ENCODE peak calls at places on chromosome 17, in four cellular contexts. One of them, this sample, is unnamed.

GRCh38 chr17:44607836-44608690 is 48.2 kb upstream of the MEIOC start:
- DNase-seq in astrocyte of the cerebellum: no peak
- DNase-seq in neural crest cell: no peak
- DNase-seq in endodermal cell: peak
- DNase-seq in this sample: no peak

GRCh38 chr17:49585422-49586027 is 9.9 kb downstream of the NXPH3 start:
- DNase-seq in astrocyte of the cerebellum: no peak
- DNase-seq in neural crest cell: no peak
- DNase-seq in endodermal cell: peak
- DNase-seq in this sample: no peak

GRCh38 chr17:80899402-80900268 is 92.0 kb upstream of the CHMP6 start:
- DNase-seq in astrocyte of the cerebellum: no peak
- DNase-seq in neural crest cell: peak
- DNase-seq in endodermal cell: peak
- DNase-seq in this sample: peak

GRCh38 chr17:63490321-63490720 is 13.5 kb downstream of the ACE start:
- DNase-seq in astrocyte of the cerebellum: no peak
- DNase-seq in neural crest cell: no peak
- DNase-seq in endodermal cell: peak
- DNase-seq in this sample: no peak

GRCh38 chr17:62704381-62704971 is 77.0 kb downstream of the MRC2 start:
- DNase-seq in astrocyte of the cerebellum: no peak
- DNase-seq in neural crest cell: peak
- DNase-seq in endodermal cell: peak
- DNase-seq in this sample: no peak

GRCh38 chr17:15920758-15921239 is 24.1 kb upstream of the ADORA2B start:
- DNase-seq in astrocyte of the cerebellum: peak
- DNase-seq in neural crest cell: no peak
- DNase-seq in endodermal cell: no peak
- DNase-seq in this sample: no peak

GRCh38 chr17:34054495-34054894 is 200.6 kb upstream of the CCL2 start:
- DNase-seq in astrocyte of the cerebellum: no peak
- DNase-seq in neural crest cell: no peak
- DNase-seq in endodermal cell: no peak
- DNase-seq in this sample: no peak

GRCh38 chr17:67519801-67520251 is 142.7 kb downstream of the PITPNC1 start:
- DNase-seq in astrocyte of the cerebellum: no peak
- DNase-seq in neural crest cell: no peak
- DNase-seq in endodermal cell: peak
- DNase-seq in this sample: no peak

GRCh38 chr17:56038136-56038535 is 115.1 kb upstream of the ANKFN1 start:
- DNase-seq in astrocyte of the cerebellum: no peak
- DNase-seq in neural crest cell: no peak
- DNase-seq in endodermal cell: no peak
- DNase-seq in this sample: no peak

DNA sequence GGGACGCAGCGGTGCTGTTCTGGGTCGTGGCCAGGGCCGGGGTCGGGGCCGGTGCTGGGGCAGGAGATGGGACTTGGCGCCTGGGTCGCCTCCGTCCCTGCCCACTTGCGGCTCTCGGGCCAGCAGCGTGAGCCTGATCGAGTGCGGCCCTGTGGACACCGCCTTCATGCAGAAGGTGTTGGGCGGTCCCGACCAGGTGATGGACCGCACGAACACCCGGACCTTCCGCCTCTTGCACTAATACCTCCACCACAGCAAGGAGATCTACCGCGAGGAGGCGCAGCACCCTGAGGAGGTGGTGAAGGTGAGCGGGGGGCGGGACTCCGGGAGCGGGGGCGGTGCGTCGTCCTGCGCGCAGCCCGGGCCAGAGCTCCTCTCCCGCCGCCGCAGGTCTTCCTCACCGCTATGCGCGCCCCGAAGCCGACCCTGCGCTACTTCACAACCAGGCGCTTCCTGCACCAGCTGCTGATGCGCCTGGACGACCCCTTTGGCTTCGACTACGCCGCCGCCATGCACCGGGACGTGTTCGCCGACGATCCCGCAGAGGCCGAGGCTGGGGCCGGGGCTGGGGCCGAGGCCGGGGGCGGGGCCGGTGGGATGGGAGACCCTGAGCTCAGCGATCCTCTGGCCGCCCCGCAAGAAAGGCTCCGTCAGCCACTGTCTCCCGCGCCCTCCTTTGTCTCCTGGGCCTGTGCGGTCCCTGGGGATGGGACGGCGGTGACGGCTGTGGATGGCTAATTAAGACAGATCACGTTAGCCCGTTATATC is 4.5 kb upstream of the HSD17B1 start:
- DNase-seq in astrocyte of the cerebellum: no peak
- DNase-seq in neural crest cell: peak
- DNase-seq in endodermal cell: peak
- DNase-seq in this sample: peak
- TF ChIP-seq CTCF in astrocyte of the cerebellum: peak
- TF ChIP-seq CTCF in neural crest cell: peak
- TF ChIP-seq CTCF in endodermal cell: peak
- TF ChIP-seq CTCF in this sample: peak

GRCh38 chr17:7223375-7223774 is 3.6 kb downstream of the ACADVL start:
- DNase-seq in astrocyte of the cerebellum: no peak
- DNase-seq in neural crest cell: no peak
- DNase-seq in endodermal cell: no peak
- DNase-seq in this sample: no peak

GRCh38 chr17:7222972-7223292 is 3.2 kb downstream of the ACADVL start:
- DNase-seq in astrocyte of the cerebellum: no peak
- DNase-seq in neural crest cell: no peak
- DNase-seq in endodermal cell: no peak
- DNase-seq in this sample: no peak

GRCh38 chr17:7224661-7225111 is 4.9 kb downstream of the ACADVL start:
- DNase-seq in astrocyte of the cerebellum: no peak
- DNase-seq in neural crest cell: no peak
- DNase-seq in endodermal cell: no peak
- DNase-seq in this sample: no peak

GRCh38 chr17:7225711-7226331 is 6.1 kb downstream of the ACADVL start:
- DNase-seq in astrocyte of the cerebellum: no peak
- DNase-seq in neural crest cell: no peak
- DNase-seq in endodermal cell: no peak
- DNase-seq in this sample: no peak

GRCh38 chr17:7224110-7224509 is 4.4 kb downstream of the ACADVL start:
- DNase-seq in astrocyte of the cerebellum: no peak
- DNase-seq in neural crest cell: no peak
- DNase-seq in endodermal cell: no peak
- DNase-seq in this sample: no peak
- TF ChIP-seq CTCF in astrocyte of the cerebellum: no peak
- TF ChIP-seq CTCF in neural crest cell: no peak
- TF ChIP-seq CTCF in endodermal cell: no peak
- TF ChIP-seq CTCF in this sample: no peak

GRCh38 chr17:40615295-40615988 is 32.2 kb downstream of the SMARCE1 start:
- DNase-seq in astrocyte of the cerebellum: peak
- DNase-seq in neural crest cell: no peak
- DNase-seq in endodermal cell: peak
- DNase-seq in this sample: no peak
- TF ChIP-seq CTCF in astrocyte of the cerebellum: peak
- TF ChIP-seq CTCF in neural crest cell: peak
- TF ChIP-seq CTCF in endodermal cell: peak
- TF ChIP-seq CTCF in this sample: no peak

GRCh38 chr17:78727057-78727456 is 55.0 kb downstream of the CYTH1 start:
- DNase-seq in astrocyte of the cerebellum: no peak
- DNase-seq in neural crest cell: no peak
- DNase-seq in endodermal cell: no peak
- DNase-seq in this sample: no peak

GRCh38 chr17:78728495-78728894 is 53.6 kb downstream of the CYTH1 start:
- DNase-seq in astrocyte of the cerebellum: no peak
- DNase-seq in neural crest cell: no peak
- DNase-seq in endodermal cell: no peak
- DNase-seq in this sample: no peak

GRCh38 chr17:78729636-78730035 is 52.4 kb downstream of the CYTH1 start:
- DNase-seq in astrocyte of the cerebellum: no peak
- DNase-seq in neural crest cell: no peak
- DNase-seq in endodermal cell: no peak
- DNase-seq in this sample: no peak

GRCh38 chr17:78726471-78727010 is 55.5 kb downstream of the CYTH1 start:
- DNase-seq in astrocyte of the cerebellum: no peak
- DNase-seq in neural crest cell: no peak
- DNase-seq in endodermal cell: no peak
- DNase-seq in this sample: no peak

GRCh38 chr17:78727476-78728229 is 54.4 kb downstream of the CYTH1 start:
- DNase-seq in astrocyte of the cerebellum: no peak
- DNase-seq in neural crest cell: no peak
- DNase-seq in endodermal cell: no peak
- DNase-seq in this sample: no peak
- TF ChIP-seq CTCF in astrocyte of the cerebellum: no peak
- TF ChIP-seq CTCF in neural crest cell: no peak
- TF ChIP-seq CTCF in endodermal cell: no peak
- TF ChIP-seq CTCF in this sample: no peak

GRCh38 chr17:7136266-7136877 is 21.8 kb upstream of the ASGR2 start:
- DNase-seq in astrocyte of the cerebellum: peak
- DNase-seq in neural crest cell: peak
- DNase-seq in endodermal cell: peak
- DNase-seq in this sample: peak

GRCh38 chr17:7133916-7134315 is 19.3 kb upstream of the ASGR2 start:
- DNase-seq in astrocyte of the cerebellum: no peak
- DNase-seq in neural crest cell: no peak
- DNase-seq in endodermal cell: peak
- DNase-seq in this sample: no peak

GRCh38 chr17:7132511-7133094 is 18.0 kb upstream of the ASGR2 start:
- DNase-seq in astrocyte of the cerebellum: no peak
- DNase-seq in neural crest cell: no peak
- DNase-seq in endodermal cell: peak
- DNase-seq in this sample: no peak

GRCh38 chr17:7130626-7131467 is 16.2 kb upstream of the ASGR2 start:
- DNase-seq in astrocyte of the cerebellum: no peak
- DNase-seq in neural crest cell: no peak
- DNase-seq in endodermal cell: peak
- DNase-seq in this sample: no peak

GRCh38 chr17:7133424-7133823 is 18.8 kb upstream of the ASGR2 start:
- DNase-seq in astrocyte of the cerebellum: no peak
- DNase-seq in neural crest cell: peak
- DNase-seq in endodermal cell: peak
- DNase-seq in this sample: no peak
- TF ChIP-seq CTCF in astrocyte of the cerebellum: peak
- TF ChIP-seq CTCF in neural crest cell: peak
- TF ChIP-seq CTCF in endodermal cell: peak
- TF ChIP-seq CTCF in this sample: peak

This sample was measured in natural killer cell.